ENCODE peak calls at places on chromosomes 1 and 21, in ten cellular contexts. C is PC-9; F is BE2C; P is neural progenitor cell; A is RWPE1; V is keratinocyte; S is A673; Z is cardiac muscle cell; X is CD4-positive, alpha-beta T cell; R is right lobe of liver. T is an unnamed sample.

GRCh38 chr1:223319913-223320600 is 43.9 kb downstream of the SUSD4 start:
- DNase-seq in C (no peak), F (no peak), P (peak; percentile 94), A (no peak), V (no peak), S (no peak), Z (no peak), X (no peak), R (no peak), T (no peak)

GRCh38 chr1:8257621-8258020 is 60.3 kb upstream of the SLC45A1 start:
- DNase-seq in C (peak; percentile 60), F (no peak), P (no peak), A (peak; percentile 36), V (no peak), S (no peak), Z (no peak), X (no peak), R (no peak), T (no peak)

GRCh38 chr1:19260211-19261138 is 8.9 kb downstream of the MRTO4 start:
- DNase-seq in C (peak; percentile 13), F (no peak), P (no peak), A (peak; percentile 70), V (no peak), S (no peak), Z (no peak), X (no peak), R (no peak), T (no peak)

GRCh38 chr1:207858271-207858670 is 52.7 kb downstream of the CD34 start:
- DNase-seq in C (no peak), F (no peak), P (no peak), A (no peak), V (no peak), S (no peak), Z (no peak), X (no peak), R (no peak), T (no peak)

GRCh38 chr1:247936415-247936814 is 11.7 kb downstream of the OR2AJ1 start:
- DNase-seq in C (no peak), F (no peak), P (no peak), A (no peak), V (no peak), S (no peak), Z (no peak), X (no peak), R (no peak), T (no peak)

GRCh38 chr1:174074757-174075156 is 52.6 kb upstream of the RC3H1 start:
- DNase-seq in C (no peak), F (no peak), P (no peak), A (peak; percentile 16), V (no peak), S (peak; percentile 44), Z (no peak), X (no peak), R (no peak), T (no peak)

GRCh38 chr1:156356875-156357534 is 12.0 kb upstream of the RHBG start:
- DNase-seq in C (peak; percentile 75), F (peak; percentile 69), P (peak; percentile 84), A (peak; percentile 89), V (no peak), S (peak; percentile 51), Z (peak; percentile 80), X (peak; percentile 64), R (peak; percentile 74), T (no peak)

GRCh38 chr1:218371927-218372672 is 27.0 kb downstream of the TGFB2 start:
- DNase-seq in C (no peak), F (no peak), P (no peak), A (no peak), V (no peak), S (no peak), Z (no peak), X (no peak), R (no peak), T (no peak)

GRCh38 chr1:154750681-154751665 is 119.1 kb downstream of the KCNN3 start:
- DNase-seq in C (no peak), F (peak; percentile 51), P (no peak), A (no peak), V (no peak), S (no peak), Z (no peak), X (no peak), R (no peak), T (no peak)

GRCh38 chr1:5998906-5999301 is 6.7 kb upstream of the NPHP4 start:
- DNase-seq in C (no peak), F (no peak), P (no peak), A (no peak), V (no peak), S (no peak), Z (no peak), X (no peak), R (no peak), T (no peak)

GRCh38 chr21:14737922-14738321 is 191.8 kb upstream of the SAMSN1 start:
- DNase-seq in C (peak; percentile 6), F (peak; percentile 24), P (peak; percentile 44), A (peak; percentile 23), V (no peak), S (peak; percentile 69), Z (peak; percentile 52), X (no peak), R (no peak), T (no peak)

GRCh38 chr1:207181838-207182237 is 77.8 kb downstream of the C4BPA start:
- DNase-seq in C (no peak), F (no peak), P (no peak), A (peak; percentile 22), V (no peak), S (no peak), Z (no peak), X (no peak), R (no peak), T (no peak)

DNA sequence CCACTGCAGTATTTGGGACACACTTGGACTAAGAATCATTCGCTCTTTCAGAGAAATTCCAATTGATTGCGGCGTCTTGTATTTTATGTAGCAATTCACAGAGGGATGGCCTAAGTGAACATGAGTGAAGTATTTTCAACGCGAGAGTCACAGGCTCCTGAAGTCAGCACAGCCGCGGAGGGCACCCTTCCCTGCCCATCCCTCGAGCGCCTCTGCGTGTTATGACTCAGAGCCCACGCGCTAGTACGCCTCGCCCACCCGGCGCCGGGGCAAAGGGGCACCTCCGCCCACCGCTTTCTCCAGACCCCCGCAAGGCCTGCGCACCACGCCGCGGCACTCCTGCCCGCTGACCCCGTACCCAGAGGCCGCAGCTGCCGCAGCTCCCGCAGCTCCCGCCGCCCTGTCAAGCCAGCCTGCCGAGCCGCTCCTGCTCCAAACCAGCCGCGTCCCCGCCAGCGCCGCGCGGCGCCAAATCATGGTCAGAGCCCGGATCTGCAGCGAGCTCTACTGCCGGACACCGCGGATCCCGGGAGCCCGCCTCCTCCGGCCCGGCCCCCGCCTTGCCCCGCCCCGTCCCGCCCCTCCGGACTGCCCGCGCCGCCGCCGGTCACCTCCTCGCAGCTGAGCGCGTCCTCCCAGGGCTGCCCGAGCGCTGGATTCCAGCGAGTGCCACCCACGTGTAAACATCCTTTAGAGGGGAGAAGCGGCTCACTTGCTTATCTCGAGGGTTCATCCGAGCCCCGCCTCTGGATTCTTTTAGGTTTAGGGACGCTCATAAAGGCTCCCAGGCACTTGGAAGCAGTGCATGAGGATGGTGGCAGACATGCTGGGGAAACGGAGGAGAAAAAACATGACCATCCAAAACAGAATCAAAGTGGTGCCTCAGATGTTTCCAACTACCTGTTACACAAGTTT is at the start of gene GLRX2:
- DNase-seq in C (peak; percentile 85), F (peak; percentile 92), P (peak; percentile 92), A (peak; percentile 93), V (no peak), S (peak; percentile 89), Z (peak; percentile 91), X (peak; percentile 60), R (peak; percentile 93), T (peak; percentile 52)
- TF ChIP-seq CTCF in C (no peak), F (no peak), P (peak; percentile 14), A (no peak), V (no peak), S (no peak), Z (no peak), X (no peak), R (no peak), T (no peak)

GRCh38 chr1:196732526-196732925 is 42.1 kb upstream of the CFHR3 start:
- DNase-seq in C (no peak), F (no peak), P (peak; percentile 6), A (no peak), V (no peak), S (peak; percentile 11), Z (no peak), X (no peak), R (no peak), T (no peak)
- TF ChIP-seq CTCF in C (peak; percentile 26), F (peak; percentile 52), P (peak; percentile 46), A (no peak), V (no peak), S (peak; percentile 33), Z (peak; percentile 21), X (no peak), R (no peak), T (no peak)

DNA sequence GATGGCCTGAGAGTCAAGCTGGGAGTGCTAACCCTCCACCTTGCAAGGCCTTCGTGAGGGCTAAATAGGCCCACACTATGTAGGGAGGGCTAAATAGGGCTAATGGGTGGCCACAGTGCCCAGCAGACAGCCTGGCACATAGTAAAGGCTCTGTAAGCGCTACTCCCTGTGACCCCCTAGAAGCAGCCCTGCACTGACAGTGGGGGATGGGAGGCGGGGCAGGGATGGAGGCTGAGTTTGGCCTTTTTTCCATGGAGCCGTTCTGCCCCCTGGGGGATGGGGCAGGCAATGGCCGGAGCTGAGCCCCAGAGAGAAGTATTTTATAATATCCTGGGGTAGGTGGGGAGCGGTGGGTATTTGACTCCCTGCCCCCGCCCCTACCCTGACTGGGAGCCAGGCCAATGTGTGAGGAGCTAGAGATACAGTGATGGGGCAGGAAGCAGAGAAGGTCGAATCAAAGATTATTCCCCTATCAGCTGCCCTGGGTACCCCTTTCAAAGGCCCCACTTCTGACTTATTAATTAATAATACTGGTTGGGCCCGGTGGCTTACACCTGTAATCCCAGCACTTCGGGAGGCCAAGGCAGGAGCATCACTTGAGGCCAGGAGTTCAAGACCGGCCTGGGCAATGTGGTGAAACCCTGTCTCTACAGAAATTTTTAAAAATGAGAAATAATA is 42.3 kb downstream of the LACTBL1 start:
- DNase-seq in C (peak; percentile 60), F (peak; percentile 72), P (peak; percentile 91), A (peak; percentile 86), V (no peak), S (peak; percentile 74), Z (peak; percentile 80), X (no peak), R (peak; percentile 35), T (no peak)
- TF ChIP-seq CTCF in C (peak; percentile 80), F (peak; percentile 66), P (peak; percentile 88), A (peak; percentile 65), V (peak; percentile 58), S (peak; percentile 83), Z (peak; percentile 90), X (no peak), R (peak; percentile 45), T (no peak)

DNA sequence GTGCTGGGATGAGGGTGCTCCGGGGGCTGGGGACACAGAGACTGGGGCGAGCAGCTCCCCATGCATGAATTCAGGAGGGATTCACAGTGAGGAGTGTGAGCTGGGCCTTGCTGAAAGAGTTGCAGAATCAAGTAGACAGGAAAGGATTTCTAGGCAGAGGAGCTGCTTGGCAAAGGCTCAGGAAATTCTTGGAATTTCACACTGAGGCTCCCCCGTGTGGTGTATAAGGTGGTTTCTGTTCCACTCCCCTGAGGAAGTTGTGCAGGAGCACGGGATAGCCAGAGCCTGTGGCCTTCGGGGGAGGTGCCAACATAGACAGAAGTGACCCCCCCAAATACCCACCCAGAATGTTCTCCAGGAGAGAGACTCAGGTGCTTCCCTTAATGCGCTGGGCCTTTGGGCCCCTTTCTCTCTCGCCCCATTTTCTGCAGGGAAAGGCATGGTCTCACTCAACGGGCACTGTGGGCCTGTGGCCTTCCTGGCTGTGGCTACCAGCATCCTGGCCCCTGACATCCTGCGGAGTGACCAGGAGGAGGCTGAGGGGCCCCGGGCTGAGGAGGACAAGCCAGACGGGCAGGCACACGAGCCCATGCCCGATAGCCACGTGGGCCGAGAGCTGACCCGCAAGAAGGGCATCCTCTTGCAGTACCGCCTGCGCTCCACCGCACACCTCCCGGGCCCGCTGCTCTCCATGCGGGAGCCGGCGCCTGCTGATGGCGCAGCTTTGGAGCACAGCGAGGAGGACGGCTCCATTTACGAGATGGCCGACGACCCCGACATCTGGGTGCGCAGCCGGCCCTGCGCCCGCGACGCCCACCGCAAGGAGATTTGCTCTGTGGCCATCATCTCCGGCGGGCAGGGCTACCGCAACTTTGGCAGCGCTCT is 58.5 kb upstream of the ACTL8 start:
- DNase-seq in C (no peak), F (no peak), P (peak; percentile 73), A (peak; percentile 52), V (no peak), S (peak; percentile 79), Z (peak; percentile 73), X (no peak), R (no peak), T (no peak)
- TF ChIP-seq CTCF in C (no peak), F (peak; percentile 54), P (peak; percentile 60), A (peak; percentile 32), V (peak; percentile 43), S (peak; percentile 67), Z (peak; percentile 75), X (no peak), R (peak; percentile 18), T (no peak)